ENCODE peak calls at places on chromosomes 12 and 14, in six cellular contexts. One of them, this sample, is unnamed.

GRCh38 chr14:55053018-55053417 is 1.6 kb downstream of the MAPK1IP1L start:
- DNase-seq in RWPE2: no peak
- DNase-seq in fibroblast of mammary gland: no peak
- DNase-seq in fibroblast of lung: no peak
- DNase-seq in CD8-positive, alpha-beta T cell: no peak
- DNase-seq in ovary: no peak
- DNase-seq in this sample: no peak

GRCh38 chr12:105231396-105231795 is 4.6 kb downstream of the APPL2 start:
- DNase-seq in RWPE2: no peak
- DNase-seq in fibroblast of mammary gland: no peak
- DNase-seq in fibroblast of lung: no peak
- DNase-seq in CD8-positive, alpha-beta T cell: no peak
- DNase-seq in ovary: no peak
- DNase-seq in this sample: no peak

GRCh38 chr14:56452989-56453388 is 126.6 kb upstream of the TMEM260 start:
- DNase-seq in RWPE2: peak; percentile 41
- DNase-seq in fibroblast of mammary gland: no peak
- DNase-seq in fibroblast of lung: no peak
- DNase-seq in CD8-positive, alpha-beta T cell: no peak
- DNase-seq in ovary: no peak
- DNase-seq in this sample: no peak

GRCh38 chr12:120229071-120229582 is 28.2 kb upstream of the RPLP0 start:
- DNase-seq in RWPE2: no peak
- DNase-seq in fibroblast of mammary gland: no peak
- DNase-seq in fibroblast of lung: no peak
- DNase-seq in CD8-positive, alpha-beta T cell: no peak
- DNase-seq in ovary: peak; percentile 46
- DNase-seq in this sample: no peak

GRCh38 chr12:124754949-124755800 is 108.5 kb downstream of the SCARB1 start:
- DNase-seq in RWPE2: no peak
- DNase-seq in fibroblast of mammary gland: peak; percentile 93
- DNase-seq in fibroblast of lung: peak; percentile 96
- DNase-seq in CD8-positive, alpha-beta T cell: no peak
- DNase-seq in ovary: peak; percentile 90
- DNase-seq in this sample: no peak

GRCh38 chr14:93954900-93955891 is 21.2 kb downstream of the ASB2 start:
- DNase-seq in RWPE2: no peak
- DNase-seq in fibroblast of mammary gland: no peak
- DNase-seq in fibroblast of lung: no peak
- DNase-seq in CD8-positive, alpha-beta T cell: peak; percentile 38
- DNase-seq in ovary: no peak
- DNase-seq in this sample: no peak

GRCh38 chr12:89162704-89163261 is 189.5 kb downstream of the DUSP6 start:
- DNase-seq in RWPE2: peak; percentile 80
- DNase-seq in fibroblast of mammary gland: peak; percentile 100
- DNase-seq in fibroblast of lung: peak; percentile 99
- DNase-seq in CD8-positive, alpha-beta T cell: no peak
- DNase-seq in ovary: peak; percentile 48
- DNase-seq in this sample: no peak

GRCh38 chr12:27355486-27355885 is 22.9 kb downstream of the BMAL2 start:
- DNase-seq in RWPE2: no peak
- DNase-seq in fibroblast of mammary gland: no peak
- DNase-seq in fibroblast of lung: no peak
- DNase-seq in CD8-positive, alpha-beta T cell: no peak
- DNase-seq in ovary: no peak
- DNase-seq in this sample: no peak

GRCh38 chr12:66774921-66775320 is 96.0 kb upstream of the GRIP1 start:
- DNase-seq in RWPE2: no peak
- DNase-seq in fibroblast of mammary gland: no peak
- DNase-seq in fibroblast of lung: no peak
- DNase-seq in CD8-positive, alpha-beta T cell: no peak
- DNase-seq in ovary: no peak
- DNase-seq in this sample: no peak

GRCh38 chr14:65565948-65566347 is 153.4 kb downstream of the FUT8 start:
- DNase-seq in RWPE2: no peak
- DNase-seq in fibroblast of mammary gland: peak; percentile 75
- DNase-seq in fibroblast of lung: peak; percentile 33
- DNase-seq in CD8-positive, alpha-beta T cell: no peak
- DNase-seq in ovary: no peak
- DNase-seq in this sample: no peak

GRCh38 chr14:91367173-91368171 is 50.1 kb downstream of the CCDC88C start:
- DNase-seq in RWPE2: peak; percentile 90
- DNase-seq in fibroblast of mammary gland: no peak
- DNase-seq in fibroblast of lung: peak; percentile 71
- DNase-seq in CD8-positive, alpha-beta T cell: no peak
- DNase-seq in ovary: no peak
- DNase-seq in this sample: peak; percentile 94

GRCh38 chr12:47844264-47845020 is 24.7 kb upstream of the HDAC7 start:
- DNase-seq in RWPE2: no peak
- DNase-seq in fibroblast of mammary gland: peak; percentile 51
- DNase-seq in fibroblast of lung: peak; percentile 73
- DNase-seq in CD8-positive, alpha-beta T cell: no peak
- DNase-seq in ovary: peak; percentile 43
- DNase-seq in this sample: no peak

GRCh38 chr12:84594157-84594556 is 318.4 kb downstream of the SLC6A15 start:
- DNase-seq in RWPE2: no peak
- DNase-seq in fibroblast of mammary gland: no peak
- DNase-seq in fibroblast of lung: no peak
- DNase-seq in CD8-positive, alpha-beta T cell: no peak
- DNase-seq in ovary: no peak
- DNase-seq in this sample: no peak

GRCh38 chr12:15336772-15337553 is 14.7 kb downstream of the PTPRO start:
- DNase-seq in RWPE2: no peak
- DNase-seq in fibroblast of mammary gland: peak; percentile 71
- DNase-seq in fibroblast of lung: peak; percentile 59
- DNase-seq in CD8-positive, alpha-beta T cell: no peak
- DNase-seq in ovary: no peak
- DNase-seq in this sample: no peak

GRCh38 chr12:104462931-104463339 is 6.2 kb downstream of the CHST11 start:
- DNase-seq in RWPE2: no peak
- DNase-seq in fibroblast of mammary gland: no peak
- DNase-seq in fibroblast of lung: no peak
- DNase-seq in CD8-positive, alpha-beta T cell: no peak
- DNase-seq in ovary: no peak
- DNase-seq in this sample: peak; percentile 90

GRCh38 chr12:4355843-4356327 is 23.6 kb downstream of the FGF23 start:
- DNase-seq in RWPE2: no peak
- DNase-seq in fibroblast of mammary gland: peak; percentile 49
- DNase-seq in fibroblast of lung: peak; percentile 21
- DNase-seq in CD8-positive, alpha-beta T cell: peak; percentile 10
- DNase-seq in ovary: no peak
- DNase-seq in this sample: peak; percentile 24

GRCh38 chr14:20413785-20414117 is 450 bp upstream of the TEP1 start:
- DNase-seq in RWPE2: no peak
- DNase-seq in fibroblast of mammary gland: no peak
- DNase-seq in fibroblast of lung: peak; percentile 14
- DNase-seq in CD8-positive, alpha-beta T cell: no peak
- DNase-seq in ovary: no peak
- DNase-seq in this sample: no peak

GRCh38 chr12:13941258-13942249 is 39.8 kb downstream of the GRIN2B start:
- DNase-seq in RWPE2: no peak
- DNase-seq in fibroblast of mammary gland: peak; percentile 60
- DNase-seq in fibroblast of lung: peak; percentile 29
- DNase-seq in CD8-positive, alpha-beta T cell: no peak
- DNase-seq in ovary: no peak
- DNase-seq in this sample: peak; percentile 24
- TF ChIP-seq CTCF in RWPE2: no peak
- TF ChIP-seq CTCF in fibroblast of mammary gland: no peak
- TF ChIP-seq CTCF in fibroblast of lung: no peak
- TF ChIP-seq CTCF in CD8-positive, alpha-beta T cell: no peak
- TF ChIP-seq CTCF in ovary: no peak
- TF ChIP-seq CTCF in this sample: peak; percentile 54

DNA sequence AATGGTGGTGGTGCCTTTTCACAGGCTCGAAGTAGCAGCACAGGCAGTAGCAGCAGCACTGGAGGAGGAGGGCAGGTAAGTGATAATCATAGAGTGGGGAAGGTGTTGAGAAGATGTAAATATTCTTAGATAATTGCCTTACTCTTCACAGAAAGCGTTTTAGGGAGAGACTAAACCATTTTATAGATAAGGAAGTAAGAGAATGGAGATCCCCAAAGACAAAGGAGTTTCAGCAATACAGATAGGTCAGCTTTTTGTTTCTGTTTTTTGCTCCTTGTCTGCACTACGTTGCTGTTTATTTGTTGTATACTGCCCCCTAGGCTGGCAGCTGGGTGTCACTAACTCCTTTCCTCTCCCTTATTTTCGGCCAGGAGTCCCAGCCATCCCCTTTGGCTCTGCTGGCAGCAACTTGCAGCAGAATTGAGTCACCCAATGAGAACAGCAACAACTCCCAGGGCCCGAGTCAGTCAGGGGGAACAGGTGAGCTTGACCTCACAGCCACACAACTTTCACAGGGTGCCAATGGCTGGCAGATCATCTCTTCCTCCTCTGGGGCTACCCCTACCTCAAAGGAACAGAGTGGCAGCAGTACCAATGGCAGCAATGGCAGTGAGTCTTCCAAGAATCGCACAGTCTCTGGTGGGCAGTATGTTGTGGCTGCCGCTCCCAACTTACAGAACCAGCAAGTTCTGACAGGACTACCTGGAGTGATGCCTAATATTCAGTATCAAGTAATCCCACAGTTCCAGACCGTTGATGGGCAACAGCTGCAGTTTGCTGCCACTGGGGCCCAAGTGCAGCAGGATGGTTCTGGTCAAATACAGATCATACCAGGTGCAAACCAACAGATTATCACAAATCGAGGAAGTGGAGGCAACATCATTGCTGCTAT is 2.0 kb downstream of the SP1 start:
- DNase-seq in RWPE2: peak; percentile 77
- DNase-seq in fibroblast of mammary gland: peak; percentile 84
- DNase-seq in fibroblast of lung: peak; percentile 73
- DNase-seq in CD8-positive, alpha-beta T cell: no peak
- DNase-seq in ovary: peak; percentile 47
- DNase-seq in this sample: peak; percentile 57
- H3K4me3 ChIP-seq in RWPE2: peak overlapping the region; percentile 50
- H3K4me3 ChIP-seq in fibroblast of mammary gland: peak overlapping the region; percentile 61
- H3K4me3 ChIP-seq in fibroblast of lung: peak overlapping the region; percentile 29
- H3K4me3 ChIP-seq in CD8-positive, alpha-beta T cell: no peak overlapping the region
- H3K4me3 ChIP-seq in ovary: peak overlapping the region; percentile 77
- H3K4me3 ChIP-seq in this sample: peak overlapping the region; percentile 65

DNA sequence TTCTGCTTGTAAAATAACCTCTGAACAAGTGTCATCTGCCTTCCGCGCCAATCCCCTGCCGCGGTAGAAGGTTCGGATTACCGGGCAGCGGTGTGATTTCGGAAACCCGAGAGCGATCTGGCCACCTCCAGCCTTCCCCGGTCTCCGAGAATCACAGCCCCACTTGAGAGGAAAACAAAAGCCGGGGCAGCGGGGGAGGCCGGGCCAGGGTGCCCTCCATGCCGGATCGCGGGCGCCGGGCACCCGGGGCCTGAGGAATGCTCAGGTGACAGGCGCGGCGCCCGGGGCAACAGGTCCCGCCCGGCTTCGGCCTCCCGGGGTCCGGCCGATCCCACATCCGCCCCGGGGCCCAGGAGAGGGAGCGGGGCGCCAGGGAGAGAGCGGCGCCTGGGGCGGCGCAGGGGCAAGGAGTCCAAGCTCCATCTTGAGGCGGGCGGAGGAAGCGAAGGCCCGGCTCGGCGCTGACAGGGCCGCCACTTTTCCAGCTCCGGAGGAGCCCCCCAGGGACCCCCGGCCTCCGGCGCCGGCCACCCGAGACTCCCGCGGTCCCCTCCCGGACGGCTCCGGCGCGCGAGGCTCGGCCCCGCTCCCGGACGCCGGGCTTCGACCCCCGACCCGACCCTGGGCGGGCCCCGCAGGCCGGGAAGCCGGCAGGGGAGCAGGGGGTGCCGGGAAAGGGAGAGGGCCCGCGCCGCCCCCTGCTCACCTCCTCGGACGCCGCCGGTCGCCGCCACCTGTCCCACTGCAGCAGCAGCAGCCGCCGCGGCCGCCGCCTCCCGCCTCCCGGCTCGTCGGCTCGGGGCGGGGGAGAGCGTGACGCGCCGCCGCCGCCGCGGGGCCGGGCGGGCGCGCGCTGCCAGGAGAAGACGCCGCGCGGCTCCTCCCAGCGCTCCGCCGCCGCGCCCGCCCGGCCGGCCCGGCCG is at the start of gene CLIP1:
- DNase-seq in RWPE2: peak; percentile 68
- DNase-seq in fibroblast of mammary gland: peak; percentile 63
- DNase-seq in fibroblast of lung: peak; percentile 71
- DNase-seq in CD8-positive, alpha-beta T cell: peak; percentile 43
- DNase-seq in ovary: peak; percentile 71
- DNase-seq in this sample: no peak
- TF ChIP-seq CTCF in RWPE2: peak; percentile 52
- TF ChIP-seq CTCF in fibroblast of mammary gland: peak; percentile 27
- TF ChIP-seq CTCF in fibroblast of lung: peak; percentile 33
- TF ChIP-seq CTCF in CD8-positive, alpha-beta T cell: peak; percentile 52
- TF ChIP-seq CTCF in ovary: peak; percentile 38
- TF ChIP-seq CTCF in this sample: peak; percentile 46

DNA sequence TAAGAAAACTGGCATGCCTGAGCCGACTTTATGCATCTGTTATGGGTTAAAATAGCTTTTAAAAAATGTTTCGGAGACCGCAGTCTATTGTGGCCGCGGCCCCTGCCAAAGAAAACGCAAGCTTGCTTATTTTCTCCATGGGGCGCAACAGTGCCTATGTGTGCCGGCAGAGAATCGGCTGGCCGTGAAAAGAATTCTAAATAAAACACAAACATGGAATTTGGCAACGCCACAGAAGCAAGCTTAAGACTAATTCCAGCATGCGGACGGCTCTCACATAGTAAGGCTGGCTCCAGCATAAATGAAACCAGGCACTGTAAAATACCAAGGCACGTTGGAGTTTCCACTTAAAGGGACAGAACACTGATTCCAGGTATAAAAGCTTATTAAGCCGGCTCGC is 56.7 kb downstream of the BCL11B start:
- DNase-seq in RWPE2: no peak
- DNase-seq in fibroblast of mammary gland: peak; percentile 2
- DNase-seq in fibroblast of lung: peak; percentile 36
- DNase-seq in CD8-positive, alpha-beta T cell: no peak
- DNase-seq in ovary: no peak
- DNase-seq in this sample: no peak
- H3K4me3 ChIP-seq in RWPE2: no peak overlapping the region
- H3K4me3 ChIP-seq in fibroblast of mammary gland: no peak overlapping the region
- H3K4me3 ChIP-seq in fibroblast of lung: no peak overlapping the region
- H3K4me3 ChIP-seq in CD8-positive, alpha-beta T cell: peak overlapping the region; percentile 11
- H3K4me3 ChIP-seq in ovary: no peak overlapping the region
- H3K4me3 ChIP-seq in this sample: no peak overlapping the region

GRCh38 chr12:83462419-83462818 is 775.7 kb downstream of the TMTC2 start:
- DNase-seq in RWPE2: no peak
- DNase-seq in fibroblast of mammary gland: no peak
- DNase-seq in fibroblast of lung: no peak
- DNase-seq in CD8-positive, alpha-beta T cell: no peak
- DNase-seq in ovary: no peak
- DNase-seq in this sample: no peak
- TF ChIP-seq CTCF in RWPE2: peak; percentile 11
- TF ChIP-seq CTCF in fibroblast of mammary gland: no peak
- TF ChIP-seq CTCF in fibroblast of lung: no peak
- TF ChIP-seq CTCF in CD8-positive, alpha-beta T cell: no peak
- TF ChIP-seq CTCF in ovary: no peak
- TF ChIP-seq CTCF in this sample: no peak